ENCODE peak calls at places on chromosomes 12 and 14, in eight cellular contexts. P is right lobe of liver, T is stomach, E is left ventricle myocardium inferior, H is aorta, X is fibroblast of lung, G is pancreas, V is body of pancreas. D is an unnamed sample. For H3K36me3, the result is how much of the 10 kb centered on the place peaks cover.

GRCh38 chr12:62123721-62124203 is 136.4 kb upstream of the USP15 start:
- DNase-seq in P (no peak), T (peak), E (no peak), H (peak), X (peak), G (peak), V (peak), D (no peak)

GRCh38 chr14:70697681-70698080 is 56.0 kb downstream of the TTC9 start:
- DNase-seq in P (no peak), T (no peak), E (no peak), H (no peak), X (no peak), G (no peak), V (no peak), D (no peak)

GRCh38 chr12:80472912-80473500 is 29.0 kb downstream of the PTPRQ start:
- DNase-seq in P (no peak), T (no peak), E (no peak), H (no peak), X (peak), G (no peak), V (no peak), D (no peak)

GRCh38 chr14:50070840-50071548 is 45.4 kb downstream of the VCPKMT start:
- DNase-seq in P (no peak), T (no peak), E (no peak), H (no peak), X (no peak), G (no peak), V (no peak), D (no peak)

GRCh38 chr14:23033801-23034497 is 751 bp downstream of the PSMB5 start:
- DNase-seq in P (no peak), T (no peak), E (no peak), H (no peak), X (no peak), G (no peak), V (no peak), D (no peak)

GRCh38 chr14:105163040-105163742 is 5.4 kb downstream of the JAG2 start:
- DNase-seq in P (no peak), T (no peak), E (no peak), H (no peak), X (no peak), G (no peak), V (no peak), D (no peak)

GRCh38 chr12:67727652-67728295 is 79.2 kb downstream of the DYRK2 start:
- DNase-seq in P (no peak), T (no peak), E (no peak), H (no peak), X (no peak), G (no peak), V (no peak), D (no peak)

GRCh38 chr12:116171549-116171948 is 105.9 kb downstream of the MED13L start:
- DNase-seq in P (no peak), T (no peak), E (no peak), H (no peak), X (no peak), G (no peak), V (no peak), D (no peak)

GRCh38 chr12:88553941-88554658 is 26.2 kb downstream of the KITLG start:
- DNase-seq in P (no peak), T (no peak), E (no peak), H (no peak), X (peak), G (no peak), V (peak), D (no peak)

GRCh38 chr14:49754570-49755097 is 13.3 kb upstream of the KLHDC2 start:
- DNase-seq in P (no peak), T (no peak), E (no peak), H (no peak), X (peak), G (no peak), V (no peak), D (no peak)

GRCh38 chr14:92501891-92502351 is 11.7 kb upstream of the RIN3 start:
- DNase-seq in P (no peak), T (no peak), E (no peak), H (no peak), X (peak), G (no peak), V (no peak), D (no peak)

GRCh38 chr14:89179891-89180404 is 237.1 kb downstream of the FOXN3 start:
- DNase-seq in P (no peak), T (no peak), E (no peak), H (no peak), X (no peak), G (no peak), V (no peak), D (no peak)

GRCh38 chr12:6057693-6058092 is 66.8 kb downstream of the VWF start:
- DNase-seq in P (peak), T (no peak), E (no peak), H (no peak), X (no peak), G (no peak), V (no peak), D (no peak)

DNA sequence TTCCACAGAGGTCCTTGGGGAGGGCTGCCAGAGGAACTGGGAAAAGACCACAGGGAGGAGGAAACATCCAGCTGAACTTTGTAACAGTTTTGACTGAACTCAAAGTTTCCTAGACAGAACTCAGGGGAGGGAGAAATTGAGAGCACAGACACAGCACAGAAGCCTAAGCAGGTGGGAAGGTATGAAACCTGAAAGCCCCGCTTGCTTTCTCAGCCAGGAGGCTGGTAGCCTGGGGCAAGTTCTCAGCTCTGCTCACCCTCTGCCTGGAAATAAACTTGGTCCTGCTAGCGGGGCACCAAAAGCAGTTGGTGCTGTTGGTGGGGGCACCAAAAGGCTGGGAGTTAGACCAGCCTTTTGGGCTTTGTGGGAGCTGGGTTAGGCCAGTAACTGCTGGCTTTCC is 25.9 kb upstream of the OR4E1 start:
- DNase-seq in P (no peak), T (no peak), E (no peak), H (no peak), X (no peak), G (no peak), V (no peak), D (no peak)
- H3K4me3 ChIP-seq in P (no peak), T (no peak), E (no peak), H (no peak), X (no peak), G (no peak), V (no peak), D (no peak)

DNA sequence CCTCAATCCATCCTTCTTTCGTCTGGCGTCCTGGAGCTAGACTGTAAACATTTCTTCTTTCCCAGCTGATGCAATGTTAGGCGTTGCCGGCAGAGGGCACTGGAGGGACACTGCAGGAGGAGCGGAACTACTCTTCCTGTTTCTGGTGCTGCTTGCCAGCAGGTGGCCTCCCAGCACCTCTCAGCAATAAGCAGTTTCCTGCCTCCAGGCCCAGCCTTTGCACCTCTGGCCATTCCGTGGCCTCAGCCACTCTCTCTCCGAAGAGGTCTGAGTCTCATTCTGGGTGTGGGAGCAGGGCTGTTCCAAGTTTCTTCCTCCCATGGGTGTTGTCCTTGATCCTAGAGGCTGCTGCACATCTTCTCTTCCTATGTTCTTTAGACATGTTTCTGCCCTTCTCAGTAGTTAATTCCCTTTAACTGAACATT is 7.5 kb upstream of the ASPG start:
- DNase-seq in P (peak), T (peak), E (peak), H (peak), X (peak), G (peak), V (peak), D (peak)
- H3K36me3 ChIP-seq in P (under half), T (under half), E (under half), H (under half), X (under half), G (under half), V (under half), D (under half)

GRCh38 chr12:38995249-38995648 is 89.9 kb upstream of the CPNE8 start:
- DNase-seq in P (no peak), T (no peak), E (no peak), H (no peak), X (no peak), G (no peak), V (no peak), D (no peak)

GRCh38 chr12:38998887-38999482 is 93.6 kb upstream of the CPNE8 start:
- DNase-seq in P (no peak), T (no peak), E (no peak), H (no peak), X (no peak), G (no peak), V (no peak), D (no peak)

GRCh38 chr12:39005671-39006070 is 100.3 kb upstream of the CPNE8 start:
- DNase-seq in P (no peak), T (no peak), E (no peak), H (no peak), X (no peak), G (no peak), V (no peak), D (no peak)

GRCh38 chr12:39003541-39004160 is 98.3 kb upstream of the CPNE8 start:
- DNase-seq in P (no peak), T (no peak), E (no peak), H (no peak), X (no peak), G (no peak), V (no peak), D (no peak)

DNA sequence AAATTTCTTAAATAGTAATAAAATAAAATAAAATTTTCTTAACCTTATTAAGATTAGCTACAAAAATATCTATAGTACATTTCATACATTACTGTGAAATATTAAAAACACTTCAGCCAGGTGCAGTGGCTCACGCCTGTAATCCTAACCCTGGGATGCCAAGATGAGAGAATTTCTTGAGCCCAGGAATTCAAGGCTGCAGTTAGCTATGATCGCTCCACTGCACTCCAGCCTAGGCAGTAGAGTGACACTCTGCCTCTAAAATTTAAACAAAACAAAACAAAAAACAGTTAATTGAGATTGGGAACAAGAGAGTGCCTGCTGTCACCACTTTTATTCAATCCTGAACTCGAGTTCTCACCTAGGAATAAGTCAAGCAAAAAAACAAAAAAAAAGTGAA is 95.0 kb upstream of the CPNE8 start:
- DNase-seq in P (no peak), T (no peak), E (no peak), H (no peak), X (no peak), G (no peak), V (no peak), D (no peak)
- H3K4me3 ChIP-seq in P (no peak), T (no peak), E (no peak), H (no peak), X (no peak), G (no peak), V (no peak), D (no peak)

DNA sequence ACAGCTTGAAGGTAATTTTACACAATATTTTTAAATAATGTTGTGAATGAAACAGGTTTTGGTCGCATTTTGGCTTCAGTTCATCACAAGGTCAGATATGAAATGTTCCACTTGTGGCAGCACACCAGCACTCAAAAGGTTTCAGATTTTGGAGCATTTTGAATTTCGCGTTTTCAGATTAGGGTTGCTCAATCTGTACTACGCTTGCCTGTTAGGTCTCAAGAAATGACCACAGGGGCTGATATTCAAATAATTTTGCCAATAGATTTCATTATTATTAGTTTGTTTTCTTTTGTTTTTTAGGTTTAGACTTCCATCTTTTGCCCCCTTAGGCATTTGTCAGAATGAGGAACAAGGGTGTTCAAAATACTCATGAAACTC is 29.8 kb downstream of the DICER1 start:
- DNase-seq in P (no peak), T (no peak), E (no peak), H (no peak), X (no peak), G (no peak), V (no peak), D (no peak)
- H3K36me3 ChIP-seq in P (under half), T (under half), E (half or more), H (under half), X (under half), G (under half), V (under half), D (under half)

GRCh38 chr12:50927766-50928224 is 24.5 kb upstream of the HIGD1C start:
- DNase-seq in P (no peak), T (no peak), E (no peak), H (no peak), X (no peak), G (no peak), V (no peak), D (no peak)

GRCh38 chr12:50928392-50928791 is 24.0 kb upstream of the HIGD1C start:
- DNase-seq in P (no peak), T (no peak), E (no peak), H (no peak), X (peak), G (no peak), V (no peak), D (no peak)

GRCh38 chr12:50927356-50927755 is 25.0 kb upstream of the HIGD1C start:
- DNase-seq in P (no peak), T (no peak), E (no peak), H (no peak), X (no peak), G (no peak), V (no peak), D (no peak)

GRCh38 chr12:50932787-50933280 is 19.5 kb upstream of the HIGD1C start:
- DNase-seq in P (no peak), T (no peak), E (no peak), H (no peak), X (no peak), G (no peak), V (no peak), D (no peak)

DNA sequence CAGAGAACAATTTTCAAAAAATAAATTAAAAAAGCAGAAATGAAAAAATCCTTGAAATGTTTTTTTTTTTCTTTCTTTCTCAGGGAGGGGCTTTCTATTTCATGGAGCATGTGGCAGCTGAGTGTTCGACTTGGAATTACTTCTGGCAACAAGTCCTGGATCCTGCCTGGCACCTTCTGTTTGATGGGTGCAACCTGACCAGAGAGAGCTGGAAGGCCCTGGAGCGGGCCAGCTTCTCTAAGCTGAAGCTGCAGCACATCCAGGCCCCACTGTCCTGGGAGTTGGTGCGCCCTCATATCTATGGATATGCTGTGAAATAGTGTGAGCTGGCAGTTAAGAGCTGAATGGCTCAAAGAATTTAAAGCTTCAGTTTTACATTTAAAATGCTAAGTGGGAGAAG is 22.5 kb upstream of the HIGD1C start:
- DNase-seq in P (no peak), T (no peak), E (no peak), H (no peak), X (no peak), G (no peak), V (no peak), D (no peak)
- H3K4me3 ChIP-seq in P (no peak), T (no peak), E (no peak), H (no peak), X (no peak), G (no peak), V (no peak), D (peak)

GRCh38 chr12:105067511-105068031 is 16.7 kb downstream of the ALDH1L2 start:
- DNase-seq in P (no peak), T (no peak), E (no peak), H (no peak), X (peak), G (no peak), V (no peak), D (no peak)

GRCh38 chr12:105060715-105061378 is 23.4 kb downstream of the ALDH1L2 start:
- DNase-seq in P (no peak), T (no peak), E (no peak), H (no peak), X (no peak), G (no peak), V (no peak), D (no peak)

GRCh38 chr12:105069936-105070702 is 14.1 kb downstream of the ALDH1L2 start:
- DNase-seq in P (no peak), T (no peak), E (no peak), H (no peak), X (no peak), G (no peak), V (no peak), D (no peak)

DNA sequence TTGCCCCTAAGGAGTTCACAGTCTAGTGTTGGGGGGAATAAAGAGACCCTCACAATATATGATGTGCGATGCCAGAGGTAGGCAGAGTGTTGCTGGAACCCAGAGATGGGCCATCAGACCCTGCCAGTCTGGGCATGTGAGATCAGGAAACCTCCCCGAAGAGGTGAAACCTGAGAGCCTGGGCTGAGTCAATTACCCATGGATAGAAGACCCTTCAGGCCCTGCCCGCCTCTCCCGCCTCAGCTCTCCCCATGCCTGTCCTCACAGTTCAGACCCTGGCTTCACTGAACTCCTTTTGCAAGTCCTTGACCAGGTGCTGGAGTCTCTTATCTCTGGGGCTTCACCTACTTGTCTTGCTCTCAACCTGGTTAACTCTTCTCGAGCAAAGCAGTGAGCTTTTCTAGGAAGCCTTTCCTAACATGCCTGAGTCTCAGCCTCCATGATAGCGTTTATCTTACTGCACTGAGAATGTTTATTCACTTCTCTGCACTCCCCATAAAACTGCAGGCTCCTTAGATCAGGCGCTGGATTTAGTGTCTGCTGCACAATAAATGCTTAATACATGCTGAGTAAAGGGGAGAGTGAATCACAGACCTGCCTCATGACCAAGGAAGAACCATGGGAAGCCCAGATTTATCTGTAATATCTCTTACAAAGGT is 19.6 kb downstream of the ALDH1L2 start:
- DNase-seq in P (no peak), T (no peak), E (no peak), H (no peak), X (no peak), G (no peak), V (no peak), D (no peak)
- H3K36me3 ChIP-seq in P (under half), T (under half), E (under half), H (under half), X (under half), G (half or more), V (under half), D (under half)

GRCh38 chr12:110917961-110918360 is 2.4 kb downstream of the MYL2 start:
- DNase-seq in P (no peak), T (no peak), E (no peak), H (no peak), X (no peak), G (no peak), V (no peak), D (no peak)

GRCh38 chr12:110917467-110917866 is 2.9 kb downstream of the MYL2 start:
- DNase-seq in P (no peak), T (no peak), E (no peak), H (no peak), X (no peak), G (no peak), V (no peak), D (no peak)

GRCh38 chr12:110921262-110921661 is 883 bp upstream of the MYL2 start:
- DNase-seq in P (no peak), T (no peak), E (no peak), H (no peak), X (peak), G (no peak), V (no peak), D (no peak)

GRCh38 chr12:110920324-110920910 is at the start of gene MYL2:
- DNase-seq in P (no peak), T (no peak), E (peak), H (no peak), X (no peak), G (no peak), V (no peak), D (no peak)

DNA sequence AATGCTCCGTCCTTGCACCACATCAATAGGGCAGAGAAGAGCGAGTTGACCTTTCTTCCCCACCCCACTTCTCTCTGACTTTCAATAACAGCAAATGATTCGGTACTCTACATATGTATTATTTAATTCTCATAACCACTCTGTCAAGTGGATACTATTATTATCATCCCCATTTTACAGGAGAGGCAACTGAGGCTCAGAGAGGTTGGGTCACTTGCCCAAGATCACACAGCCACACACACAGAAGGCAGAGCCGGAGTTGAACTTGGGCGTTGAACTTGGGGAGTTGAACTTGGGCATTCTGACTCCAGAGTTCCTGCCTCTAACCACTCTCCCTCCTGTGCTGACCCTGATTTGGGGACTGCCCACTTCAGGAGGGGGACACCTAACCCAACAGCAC is 659 bp downstream of the MYL2 start:
- DNase-seq in P (no peak), T (no peak), E (no peak), H (no peak), X (no peak), G (no peak), V (no peak), D (no peak)
- H3K4me3 ChIP-seq in P (no peak), T (no peak), E (peak), H (no peak), X (no peak), G (no peak), V (no peak), D (no peak)

DNA sequence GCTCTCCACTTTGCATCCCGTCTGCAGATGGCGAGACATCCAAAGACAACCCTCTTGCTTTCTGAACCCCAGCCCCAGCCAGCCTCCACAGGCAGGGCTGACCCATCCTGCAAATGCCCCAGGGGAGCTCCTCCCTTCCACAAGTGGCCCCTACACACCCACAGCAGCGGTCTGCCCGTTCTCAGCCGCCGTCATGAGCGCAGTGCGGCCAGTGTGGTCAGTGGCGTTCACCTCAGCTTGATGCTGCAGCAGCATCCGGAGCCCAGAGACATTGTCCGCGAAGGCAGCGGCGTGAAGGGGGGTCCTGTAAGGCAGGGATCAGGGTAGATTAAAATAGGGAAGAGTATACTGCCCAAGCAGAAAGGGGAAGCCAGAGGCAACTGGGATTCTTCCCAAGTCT is 13.7 kb downstream of the ANKRD52 start:
- DNase-seq in P (no peak), T (no peak), E (no peak), H (no peak), X (no peak), G (no peak), V (no peak), D (no peak)
- H3K36me3 ChIP-seq in P (half or more), T (half or more), E (half or more), H (under half), X (half or more), G (half or more), V (under half), D (half or more)